ENCODE peak calls at places on chromosome 3, in six cellular contexts. K is lung, H is cardiac muscle cell, F is RWPE1, Z is tibial nerve, B is A549. N is an unnamed sample.
A peak's percentile ranks its signal among the peaks of the same experiment; 100 is the strongest.

GRCh38 chr3:118890186-118890585 is 144.5 kb downstream of the IGSF11 start:
- DNase-seq in K (no peak), H (no peak), F (no peak), Z (no peak), B (no peak), N (no peak)

GRCh38 chr3:43817825-43818224 is 127.1 kb downstream of the ABHD5 start:
- DNase-seq in K (no peak), H (no peak), F (no peak), Z (no peak), B (no peak), N (no peak)

GRCh38 chr3:53811143-53811915 is 34.9 kb downstream of the CHDH start:
- DNase-seq in K (no peak), H (no peak), F (no peak), Z (no peak), B (no peak), N (peak; percentile 42)

GRCh38 chr3:17258823-17259436 is 374.2 kb downstream of the PLCL2 start:
- DNase-seq in K (no peak), H (peak; percentile 58), F (peak; percentile 8), Z (peak; percentile 39), B (peak; percentile 45), N (no peak)

GRCh38 chr3:190356246-190356645 is 31.7 kb upstream of the CLDN16 start:
- DNase-seq in K (no peak), H (no peak), F (no peak), Z (no peak), B (no peak), N (no peak)

GRCh38 chr3:129575987-129576364 is 30.5 kb downstream of the PLXND1 start:
- DNase-seq in K (no peak), H (no peak), F (no peak), Z (no peak), B (no peak), N (no peak)

GRCh38 chr3:190972840-190973270 is 110.4 kb upstream of the GMNC start:
- DNase-seq in K (no peak), H (no peak), F (peak; percentile 12), Z (no peak), B (no peak), N (no peak)

GRCh38 chr3:146777941-146778340 is 172.8 kb upstream of the PLSCR5 start:
- DNase-seq in K (no peak), H (no peak), F (no peak), Z (no peak), B (no peak), N (no peak)

GRCh38 chr3:23723930-23724329 is 81.8 kb upstream of the UBE2E1 start:
- DNase-seq in K (no peak), H (no peak), F (no peak), Z (no peak), B (no peak), N (no peak)

GRCh38 chr3:49880581-49881328 is 11.0 kb upstream of the CAMKV start:
- DNase-seq in K (no peak), H (no peak), F (no peak), Z (no peak), B (no peak), N (no peak)

DNA sequence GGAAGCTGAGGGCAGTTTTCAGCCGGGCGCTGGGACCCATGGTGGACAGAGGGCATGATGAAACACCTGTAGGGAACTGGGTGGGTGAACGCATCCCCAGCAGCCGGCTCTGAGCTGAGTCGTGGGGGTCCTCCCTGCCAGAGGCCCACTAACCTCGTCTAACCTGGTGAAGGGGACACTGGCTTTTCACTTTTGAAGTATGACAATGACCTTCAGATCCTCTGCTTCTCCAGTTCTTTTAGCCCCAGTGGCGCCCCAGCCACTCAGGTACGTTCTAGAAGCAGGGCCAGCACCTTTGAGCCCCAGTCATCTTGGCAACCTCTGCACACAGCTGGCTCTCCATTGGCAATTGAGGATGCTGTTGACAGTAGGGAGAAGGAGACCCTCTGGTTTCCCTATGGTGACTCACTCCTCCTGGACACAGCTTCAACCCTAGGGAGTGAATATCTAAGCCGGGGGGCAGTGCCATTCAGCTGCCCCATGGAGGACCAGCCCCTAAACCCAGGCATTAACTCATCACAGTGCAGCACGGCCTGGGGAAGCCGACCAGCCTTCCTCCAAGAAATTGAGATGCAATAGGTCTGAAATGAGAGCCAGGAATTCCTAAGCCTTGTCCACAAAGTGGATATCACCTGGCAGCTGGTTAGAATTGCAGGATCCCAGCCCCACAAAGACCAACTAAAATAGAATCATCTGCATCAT is 46.1 kb downstream of the CMTM6 start:
- DNase-seq in K (peak; percentile 17), H (no peak), F (no peak), Z (no peak), B (no peak), N (peak; percentile 11)
- H3K27ac ChIP-seq in K (no peak overlapping the region), H (no peak overlapping the region), F (no peak overlapping the region), Z (no peak overlapping the region), B (no peak overlapping the region), N (no peak overlapping the region)

GRCh38 chr3:135907422-135908165 is 57.9 kb upstream of the PPP2R3A start:
- DNase-seq in K (no peak), H (no peak), F (peak; percentile 34), Z (no peak), B (no peak), N (no peak)
- H3K27ac ChIP-seq in K (no peak overlapping the region), H (no peak overlapping the region), F (no peak overlapping the region), Z (no peak overlapping the region), B (no peak overlapping the region), N (no peak overlapping the region)

DNA sequence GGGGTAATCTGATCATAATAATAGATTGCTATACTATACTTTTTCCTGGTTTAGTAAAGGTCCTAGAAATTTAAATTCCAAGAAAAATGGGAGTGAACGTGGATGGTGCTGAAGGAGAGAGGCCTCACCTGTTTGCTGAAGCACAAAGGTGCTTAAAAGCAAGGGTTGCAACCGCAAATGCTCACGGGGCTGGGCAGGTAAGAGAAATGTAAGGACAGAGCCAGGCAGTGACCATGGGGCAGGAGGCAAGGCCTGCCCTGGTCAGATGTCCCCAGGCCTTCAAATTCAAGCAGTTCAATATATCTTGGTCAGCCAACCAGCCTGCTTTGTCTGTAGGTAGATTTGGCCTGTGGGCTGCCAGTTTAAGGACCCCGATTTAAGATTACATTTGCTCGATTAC is 48.8 kb downstream of the ABTB1 start:
- DNase-seq in K (no peak), H (no peak), F (no peak), Z (no peak), B (no peak), N (no peak)
- H3K27ac ChIP-seq in K (no peak overlapping the region), H (no peak overlapping the region), F (no peak overlapping the region), Z (no peak overlapping the region), B (no peak overlapping the region), N (no peak overlapping the region)

DNA sequence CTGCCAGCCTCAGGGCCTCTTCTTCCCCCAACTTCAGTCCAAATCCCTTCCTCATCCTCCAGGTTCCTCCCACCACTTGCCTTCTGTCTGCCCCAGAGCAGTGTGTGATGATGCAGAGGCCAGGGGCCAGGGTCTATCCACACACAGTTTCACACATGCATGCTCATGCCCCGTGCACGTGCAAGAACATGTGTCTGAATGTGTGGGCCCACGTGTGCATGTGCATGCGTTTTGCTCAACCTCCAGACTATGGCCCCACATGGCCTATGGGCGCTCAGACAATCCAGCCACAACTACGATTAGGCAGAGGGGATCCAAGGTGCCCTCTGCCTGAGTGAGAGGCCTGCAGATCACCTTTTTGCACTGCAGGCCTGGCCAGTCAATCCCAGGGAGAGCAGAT is 32.3 kb upstream of the SLC6A1 start:
- DNase-seq in K (no peak), H (no peak), F (no peak), Z (no peak), B (no peak), N (no peak)
- H3K27ac ChIP-seq in K (no peak overlapping the region), H (no peak overlapping the region), F (no peak overlapping the region), Z (no peak overlapping the region), B (no peak overlapping the region), N (no peak overlapping the region)

DNA sequence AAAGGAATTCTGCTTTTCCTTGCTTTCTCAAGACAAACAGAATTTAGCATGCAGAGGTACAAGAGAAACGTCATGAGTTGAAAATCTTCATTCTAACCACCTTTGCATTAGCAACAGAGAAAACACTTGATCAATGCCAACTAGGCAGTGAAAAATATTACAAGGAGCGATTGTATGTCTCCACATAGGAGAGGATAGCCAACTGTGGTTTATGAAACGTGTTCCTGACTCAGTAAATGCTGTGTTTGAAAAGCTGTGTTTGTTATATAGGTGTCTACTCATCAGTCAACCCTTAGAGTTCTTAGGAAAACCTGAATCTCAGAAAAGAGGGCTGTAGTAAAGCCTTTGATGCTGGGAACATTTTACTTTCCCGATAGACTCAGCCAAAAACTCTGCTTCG is 102.4 kb downstream of the FRMD4B start:
- DNase-seq in K (no peak), H (no peak), F (no peak), Z (no peak), B (no peak), N (no peak)
- H3K27ac ChIP-seq in K (no peak overlapping the region), H (no peak overlapping the region), F (no peak overlapping the region), Z (no peak overlapping the region), B (no peak overlapping the region), N (no peak overlapping the region)

GRCh38 chr3:12961726-12962036 is 111.5 kb downstream of the IQSEC1 start:
- DNase-seq in K (no peak), H (no peak), F (no peak), Z (no peak), B (no peak), N (no peak)
- H3K27ac ChIP-seq in K (no peak overlapping the region), H (no peak overlapping the region), F (no peak overlapping the region), Z (no peak overlapping the region), B (no peak overlapping the region), N (no peak overlapping the region)

DNA sequence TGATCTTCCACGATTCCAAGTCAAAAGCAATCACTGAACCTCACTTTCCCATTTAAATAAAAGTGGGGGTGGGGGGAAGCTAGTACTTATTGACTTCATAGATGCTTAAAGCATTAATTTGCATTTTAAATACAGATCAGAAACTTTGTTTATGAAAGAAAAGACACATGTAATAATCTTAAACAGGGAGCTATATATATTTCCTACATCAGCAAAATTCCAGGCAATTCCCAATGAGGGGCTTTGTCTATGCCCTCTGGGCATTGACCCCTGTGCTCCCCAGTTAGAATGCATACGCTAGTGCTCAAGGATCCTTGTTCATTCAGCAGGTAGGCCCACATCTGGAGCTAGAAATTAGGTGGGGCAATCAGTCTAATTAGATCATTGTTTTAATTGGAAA is 20.0 kb downstream of the SERPINI2 start:
- DNase-seq in K (no peak), H (no peak), F (no peak), Z (no peak), B (no peak), N (no peak)
- H3K27ac ChIP-seq in K (no peak overlapping the region), H (no peak overlapping the region), F (no peak overlapping the region), Z (no peak overlapping the region), B (no peak overlapping the region), N (no peak overlapping the region)